ENCODE peak calls at places on chromosomes 2 and 18, in seven cellular contexts. X is A673, U is fibroblast of lung, H is prostate gland, T is aorta, Z is right lobe of liver, D is cardiac muscle cell. C is an unnamed sample.

GRCh38 chr2:206526416-206526815 is 83.1 kb downstream of the ADAM23 start:
- DNase-seq in U (no peak), T (no peak), Z (no peak), H (no peak), X (no peak), D (no peak), C (no peak)

GRCh38 chr2:230570987-230571386 is 141.7 kb upstream of the CAB39 start:
- DNase-seq in Z (no peak), T (no peak), U (no peak), D (no peak), H (no peak), X (no peak), C (no peak)

GRCh38 chr18:56291229-56291796 is 347.1 kb downstream of the TXNL1 start:
- DNase-seq in D (no peak), Z (no peak), H (no peak), X (no peak), T (no peak), U (no peak), C (no peak)

GRCh38 chr2:234502285-234502918 is 5.5 kb upstream of the ARL4C start:
- DNase-seq in X (peak; percentile 40), D (no peak), U (peak; percentile 94), H (no peak), T (no peak), Z (no peak), C (no peak)

GRCh38 chr2:181396575-181397062 is 60.6 kb upstream of the ITGA4 start:
- DNase-seq in X (peak; percentile 35), T (no peak), H (no peak), D (no peak), Z (no peak), U (peak; percentile 71), C (no peak)

GRCh38 chr18:61596296-61596695 is 263.1 kb downstream of the CDH20 start:
- DNase-seq in H (no peak), T (no peak), U (no peak), Z (no peak), D (no peak), X (no peak), C (no peak)

GRCh38 chr2:159713691-159714585 is 1.6 kb downstream of the MARCHF7 start:
- DNase-seq in X (peak; percentile 45), U (peak; percentile 77), Z (no peak), D (peak; percentile 15), T (no peak), H (no peak), C (no peak)

GRCh38 chr18:73244411-73244810 is 376.6 kb upstream of the NETO1 start:
- DNase-seq in Z (no peak), D (no peak), X (no peak), T (no peak), H (no peak), U (peak; percentile 40), C (no peak)

DNA sequence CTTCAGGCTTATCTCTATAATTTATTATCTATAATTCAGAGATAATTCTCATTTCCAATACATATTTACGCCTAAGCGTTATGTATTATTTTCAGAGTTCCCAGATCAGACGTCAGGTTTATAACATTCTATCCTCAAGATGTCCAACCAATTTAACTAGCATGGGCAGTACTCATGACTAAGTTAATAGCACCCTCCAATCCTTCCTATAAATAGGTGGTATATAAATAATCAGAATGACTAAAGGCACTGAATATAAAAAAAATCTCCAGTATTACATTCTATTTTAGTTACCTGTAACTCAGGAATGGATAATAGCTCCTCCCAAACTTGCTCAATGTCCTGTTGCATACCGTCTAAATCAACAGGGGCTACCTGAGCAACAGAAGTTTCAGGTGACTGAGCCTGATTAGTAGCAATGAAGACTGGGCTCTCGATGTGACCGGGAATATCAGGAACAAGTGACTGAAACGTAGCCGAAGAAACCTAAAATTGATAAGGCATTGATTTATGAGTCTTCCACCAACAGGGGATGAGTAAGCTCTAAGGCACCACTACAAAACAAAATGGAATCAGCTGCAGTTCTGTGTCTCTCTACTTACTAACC is 19.6 kb downstream of the HNRNPA3 start:
- DNase-seq in D (no peak), Z (no peak), U (no peak), T (no peak), X (no peak), H (no peak), C (no peak)
- H3K36me3 ChIP-seq in D (peaks cover 42% of the 10 kb centered on the region), Z (no peaks in the 10 kb centered on the region), U (peaks cover 12% of the 10 kb centered on the region), T (peaks cover 6% of the 10 kb centered on the region), X (peaks cover 60% of the 10 kb centered on the region), H (peaks cover 6% of the 10 kb centered on the region), C (peaks cover 39% of the 10 kb centered on the region)

GRCh38 chr2:239109041-239109915 is 261.4 kb downstream of the TWIST2 start:
- DNase-seq in Z (peak; percentile 88), U (no peak), D (no peak), X (no peak), H (peak; percentile 55), T (no peak), C (peak; percentile 85)

GRCh38 chr2:239106971-239107370 is 259.1 kb downstream of the TWIST2 start:
- DNase-seq in H (no peak), X (no peak), Z (no peak), U (no peak), D (no peak), T (no peak), C (no peak)

GRCh38 chr2:239107936-239108335 is 260.1 kb downstream of the TWIST2 start:
- DNase-seq in H (no peak), U (no peak), X (no peak), D (no peak), T (no peak), Z (no peak), C (no peak)

GRCh38 chr2:239109916-239110545 is 262.1 kb downstream of the TWIST2 start:
- DNase-seq in U (no peak), H (no peak), T (no peak), X (no peak), Z (no peak), D (no peak), C (no peak)

GRCh38 chr2:239108459-239108858 is 260.6 kb downstream of the TWIST2 start:
- DNase-seq in H (no peak), U (no peak), T (no peak), D (peak; percentile 49), X (no peak), Z (no peak), C (no peak)
- H3K36me3 ChIP-seq in H (no peaks in the 10 kb centered on the region), U (peaks cover 4% of the 10 kb centered on the region), T (peaks cover 2% of the 10 kb centered on the region), D (no peaks in the 10 kb centered on the region), X (peaks cover 7% of the 10 kb centered on the region), Z (no peaks in the 10 kb centered on the region), C (peaks cover 92% of the 10 kb centered on the region)

GRCh38 chr18:25962176-25962575 is 128.2 kb downstream of the SS18 start:
- DNase-seq in Z (no peak), T (no peak), H (no peak), X (no peak), D (no peak), U (no peak), C (no peak)
- H3K36me3 ChIP-seq in Z (no peaks in the 10 kb centered on the region), T (no peaks in the 10 kb centered on the region), H (no peaks in the 10 kb centered on the region), X (no peaks in the 10 kb centered on the region), D (no peaks in the 10 kb centered on the region), U (no peaks in the 10 kb centered on the region), C (no peaks in the 10 kb centered on the region)

DNA sequence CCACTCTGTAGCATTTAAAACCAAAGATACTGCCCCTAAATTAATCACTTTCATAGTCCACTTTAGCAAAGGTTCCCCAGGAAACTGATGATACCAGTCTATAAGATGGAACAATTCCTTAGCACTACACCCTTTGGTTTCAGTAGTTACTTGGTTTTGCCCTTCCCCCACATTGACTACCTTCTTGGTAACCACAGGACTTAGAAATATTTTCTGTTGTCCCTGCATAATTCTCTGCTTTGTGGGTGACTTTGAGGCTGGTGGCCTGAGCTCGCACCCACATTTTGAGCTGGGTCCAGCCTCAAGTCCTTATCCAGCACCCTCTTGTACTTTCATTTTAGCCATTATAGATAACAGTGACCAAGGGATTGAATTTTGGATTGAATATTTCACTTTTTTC is 23.1 kb downstream of the ELP2 start:
- DNase-seq in H (no peak), Z (no peak), X (no peak), T (no peak), D (no peak), U (peak; percentile 65), C (no peak)
- H3K36me3 ChIP-seq in H (no peaks in the 10 kb centered on the region), Z (no peaks in the 10 kb centered on the region), X (peaks cover 59% of the 10 kb centered on the region), T (peaks cover 10% of the 10 kb centered on the region), D (peaks cover 37% of the 10 kb centered on the region), U (peaks cover 4% of the 10 kb centered on the region), C (peaks cover 98% of the 10 kb centered on the region)

DNA sequence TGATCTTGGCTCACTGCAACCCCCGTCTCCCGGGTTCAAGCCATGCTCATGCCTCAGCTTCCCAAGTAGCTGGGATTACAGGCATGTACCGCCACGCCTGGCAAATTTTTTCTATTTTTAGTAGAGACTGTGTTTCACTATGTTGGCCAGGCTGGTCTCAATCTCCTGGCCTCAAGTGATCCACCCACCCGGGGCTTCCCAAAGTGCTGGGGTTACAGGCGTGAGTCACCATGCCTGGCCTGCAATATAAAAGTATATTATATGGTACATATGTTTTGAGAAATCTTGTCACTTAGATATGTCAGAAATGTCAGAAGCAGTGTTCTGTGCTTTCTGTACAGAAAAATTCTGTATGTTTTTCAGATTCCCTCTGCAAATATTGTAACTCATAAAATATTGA is 19.2 kb upstream of the XPO1 start:
- DNase-seq in X (no peak), D (no peak), U (no peak), H (no peak), T (no peak), Z (no peak), C (no peak)
- H3K36me3 ChIP-seq in X (no peaks in the 10 kb centered on the region), D (no peaks in the 10 kb centered on the region), U (no peaks in the 10 kb centered on the region), H (no peaks in the 10 kb centered on the region), T (no peaks in the 10 kb centered on the region), Z (no peaks in the 10 kb centered on the region), C (no peaks in the 10 kb centered on the region)

C was measured in stomach.